ENCODE peak calls at places on chromosome 11, in ten cellular contexts. P is tibial nerve, S is fibroblast of mammary gland, U is astrocyte of the cerebellum, M is GM23338, N is psoas muscle, K is WTC11, E is esophagus squamous epithelium, D is RWPE1, G is foreskin fibroblast. X is an unnamed sample.

GRCh38 chr11:62694455-62695167 is 5.3 kb upstream of the LRRN4CL start:
- DNase-seq in P (peak), S (peak), U (peak), M (peak), N (peak), K (peak), E (no peak), D (no peak), G (peak), X (peak)

GRCh38 chr11:113839842-113840241 is 35.5 kb downstream of the USP28 start:
- DNase-seq in P (no peak), S (no peak), U (no peak), M (no peak), N (no peak), K (no peak), E (no peak), D (no peak), G (no peak), X (peak)

GRCh38 chr11:96242191-96242845 is 100.7 kb downstream of the MAML2 start:
- DNase-seq in P (no peak), S (peak), U (no peak), M (no peak), N (no peak), K (no peak), E (no peak), D (no peak), G (no peak), X (no peak)

GRCh38 chr11:11020747-11021149 is 162.9 kb upstream of the ZBED5 start:
- DNase-seq in P (no peak), S (peak), U (no peak), M (peak), N (no peak), K (no peak), E (no peak), D (no peak), G (no peak), X (no peak)

GRCh38 chr11:124829986-124830385 is 29.8 kb upstream of the MSANTD2 start:
- DNase-seq in P (no peak), S (peak), U (peak), M (no peak), N (no peak), K (no peak), E (no peak), D (no peak), G (no peak), X (no peak)

GRCh38 chr11:78202733-78203167 is 14.0 kb downstream of the USP35 start:
- DNase-seq in P (no peak), S (no peak), U (no peak), M (no peak), N (no peak), K (no peak), E (no peak), D (no peak), G (no peak), X (no peak)

GRCh38 chr11:94762208-94762607 is 5.9 kb upstream of the AMOTL1 start:
- DNase-seq in P (no peak), S (no peak), U (no peak), M (peak), N (no peak), K (no peak), E (no peak), D (peak), G (no peak), X (no peak)

GRCh38 chr11:59787816-59788215 is 22.8 kb downstream of the MRPL16 start:
- DNase-seq in P (no peak), S (peak), U (no peak), M (no peak), N (no peak), K (no peak), E (no peak), D (peak), G (peak), X (no peak)

GRCh38 chr11:119980431-119980830 is 157.5 kb downstream of the TRIM29 start:
- DNase-seq in P (no peak), S (no peak), U (no peak), M (no peak), N (no peak), K (no peak), E (no peak), D (no peak), G (no peak), X (no peak)

GRCh38 chr11:3732671-3733070 is 61.5 kb upstream of the CHRNA10 start:
- DNase-seq in P (no peak), S (no peak), U (no peak), M (no peak), N (no peak), K (no peak), E (no peak), D (no peak), G (no peak), X (no peak)

GRCh38 chr11:65246506-65246905 is 15.3 kb upstream of the POLA2 start:
- DNase-seq in P (no peak), S (no peak), U (no peak), M (no peak), N (no peak), K (no peak), E (no peak), D (no peak), G (no peak), X (no peak)

GRCh38 chr11:126007263-126007662 is 55.4 kb downstream of the CDON start:
- DNase-seq in P (no peak), S (peak), U (no peak), M (no peak), N (no peak), K (no peak), E (no peak), D (peak), G (peak), X (no peak)

GRCh38 chr11:67370351-67371076 is 2.9 kb downstream of the CLCF1 start:
- DNase-seq in P (no peak), S (peak), U (no peak), M (no peak), N (no peak), K (no peak), E (no peak), D (no peak), G (no peak), X (no peak)

GRCh38 chr11:134050541-134051383 is 18.1 kb upstream of the JAM3 start:
- DNase-seq in P (peak), S (peak), U (no peak), M (peak), N (peak), K (peak), E (no peak), D (peak), G (peak), X (peak)

GRCh38 chr11:129279326-129280026 is 87.4 kb upstream of the ARHGAP32 start:
- DNase-seq in P (peak), S (peak), U (peak), M (peak), N (peak), K (peak), E (no peak), D (peak), G (peak), X (peak)

GRCh38 chr11:28730336-28730735 is 622.1 kb downstream of the METTL15 start:
- DNase-seq in P (no peak), S (no peak), U (no peak), M (no peak), N (no peak), K (no peak), E (no peak), D (peak), G (peak), X (no peak)

GRCh38 chr11:12243511-12243910 is 133.1 kb downstream of the MICAL2 start:
- DNase-seq in P (no peak), S (no peak), U (no peak), M (no peak), N (no peak), K (no peak), E (no peak), D (no peak), G (no peak), X (no peak)

GRCh38 chr11:128735935-128736610 is 42.2 kb downstream of the FLI1 start:
- DNase-seq in P (no peak), S (no peak), U (no peak), M (no peak), N (no peak), K (no peak), E (no peak), D (no peak), G (no peak), X (peak)

GRCh38 chr11:72483412-72484186 is 49.3 kb upstream of the CLPB start:
- DNase-seq in P (no peak), S (peak), U (no peak), M (no peak), N (no peak), K (no peak), E (no peak), D (peak), G (peak), X (no peak)

GRCh38 chr11:88655163-88655562 is 317.6 kb upstream of the CTSC start:
- DNase-seq in P (no peak), S (no peak), U (no peak), M (no peak), N (no peak), K (no peak), E (no peak), D (no peak), G (no peak), X (no peak)

GRCh38 chr11:12275818-12276217 is 101.6 kb upstream of the PARVA start:
- DNase-seq in P (no peak), S (no peak), U (no peak), M (no peak), N (no peak), K (no peak), E (no peak), D (no peak), G (no peak), X (no peak)

GRCh38 chr11:79794057-79794456 is 353.2 kb upstream of the TENM4 start:
- DNase-seq in P (no peak), S (no peak), U (no peak), M (no peak), N (no peak), K (no peak), E (no peak), D (no peak), G (no peak), X (no peak)

GRCh38 chr11:125117429-125117828 is 6.0 kb upstream of the TMEM218 start:
- DNase-seq in P (no peak), S (no peak), U (no peak), M (no peak), N (no peak), K (no peak), E (no peak), D (no peak), G (no peak), X (no peak)

GRCh38 chr11:19200410-19201201 is 1.2 kb downstream of the CSRP3 start:
- DNase-seq in P (no peak), S (peak), U (peak), M (no peak), N (peak), K (no peak), E (no peak), D (peak), G (peak), X (no peak)

GRCh38 chr11:47714554-47715081 is 551 bp downstream of the AGBL2 start:
- DNase-seq in P (no peak), S (peak), U (no peak), M (peak), N (no peak), K (no peak), E (no peak), D (peak), G (peak), X (peak)

GRCh38 chr11:69122337-69122641 is 33.4 kb upstream of the SMIM38 start:
- DNase-seq in P (no peak), S (no peak), U (no peak), M (peak), N (no peak), K (no peak), E (no peak), D (no peak), G (no peak), X (no peak)

GRCh38 chr11:102330226-102330625 is 12.9 kb downstream of the BIRC3 start:
- DNase-seq in P (no peak), S (no peak), U (no peak), M (no peak), N (no peak), K (no peak), E (no peak), D (no peak), G (peak), X (no peak)

GRCh38 chr11:76615950-76616349 is 54.6 kb downstream of the LRRC32 start:
- DNase-seq in P (no peak), S (no peak), U (no peak), M (no peak), N (no peak), K (no peak), E (no peak), D (peak), G (no peak), X (no peak)

GRCh38 chr11:123702137-123702536 is 39.3 kb downstream of the ZNF202 start:
- DNase-seq in P (no peak), S (peak), U (no peak), M (no peak), N (no peak), K (no peak), E (no peak), D (no peak), G (no peak), X (no peak)

GRCh38 chr11:79487412-79487811 is 46.6 kb upstream of the TENM4 start:
- DNase-seq in P (no peak), S (no peak), U (no peak), M (no peak), N (no peak), K (no peak), E (no peak), D (no peak), G (no peak), X (no peak)

GRCh38 chr11:133894956-133895549 is 49.7 kb upstream of the SPATA19 start:
- DNase-seq in P (no peak), S (no peak), U (no peak), M (peak), N (no peak), K (peak), E (no peak), D (no peak), G (no peak), X (no peak)

GRCh38 chr11:36150986-36151385 is 138.2 kb downstream of the COMMD9 start:
- DNase-seq in P (no peak), S (peak), U (no peak), M (no peak), N (no peak), K (no peak), E (no peak), D (no peak), G (peak), X (no peak)

GRCh38 chr11:43937434-43938411 is 4.7 kb upstream of the C11orf96 start:
- DNase-seq in P (no peak), S (peak), U (no peak), M (no peak), N (no peak), K (no peak), E (no peak), D (peak), G (peak), X (no peak)
- TF ChIP-seq CTCF in P (no peak), S (peak), U (no peak), M (no peak), N (no peak), K (no peak), E (no peak), D (no peak), G (peak), X (no peak)

DNA sequence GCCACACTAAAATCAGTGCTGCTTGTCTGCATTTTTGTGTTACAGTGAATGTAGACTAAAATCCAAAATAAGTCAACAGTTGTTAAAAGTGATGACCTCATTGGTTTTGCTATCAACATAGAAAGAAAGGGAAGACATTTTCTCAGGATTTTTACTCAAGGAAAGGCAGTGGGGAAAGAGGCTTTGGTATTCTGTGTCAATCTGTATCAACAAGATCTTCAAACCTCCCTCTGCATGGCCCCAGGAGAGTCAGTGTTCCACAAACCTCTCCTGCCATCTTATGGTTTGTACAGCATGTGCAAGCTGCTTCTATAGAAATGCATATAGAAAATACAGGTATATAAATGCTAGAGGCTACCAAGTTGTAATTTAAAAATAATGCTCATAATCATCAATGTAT is 13.8 kb upstream of the OR51M1 start:
- DNase-seq in P (no peak), S (peak), U (peak), M (peak), N (no peak), K (no peak), E (no peak), D (peak), G (peak), X (peak)
- TF ChIP-seq CTCF in P (no peak), S (peak), U (peak), M (peak), N (no peak), K (no peak), E (no peak), D (no peak), G (peak), X (peak)

GRCh38 chr11:118607401-118608267 is at the start of gene PHLDB1:
- DNase-seq in P (peak), S (peak), U (no peak), M (peak), N (peak), K (peak), E (no peak), D (peak), G (peak), X (peak)
- TF ChIP-seq CTCF in P (peak), S (peak), U (peak), M (peak), N (peak), K (peak), E (peak), D (peak), G (peak), X (peak)

DNA sequence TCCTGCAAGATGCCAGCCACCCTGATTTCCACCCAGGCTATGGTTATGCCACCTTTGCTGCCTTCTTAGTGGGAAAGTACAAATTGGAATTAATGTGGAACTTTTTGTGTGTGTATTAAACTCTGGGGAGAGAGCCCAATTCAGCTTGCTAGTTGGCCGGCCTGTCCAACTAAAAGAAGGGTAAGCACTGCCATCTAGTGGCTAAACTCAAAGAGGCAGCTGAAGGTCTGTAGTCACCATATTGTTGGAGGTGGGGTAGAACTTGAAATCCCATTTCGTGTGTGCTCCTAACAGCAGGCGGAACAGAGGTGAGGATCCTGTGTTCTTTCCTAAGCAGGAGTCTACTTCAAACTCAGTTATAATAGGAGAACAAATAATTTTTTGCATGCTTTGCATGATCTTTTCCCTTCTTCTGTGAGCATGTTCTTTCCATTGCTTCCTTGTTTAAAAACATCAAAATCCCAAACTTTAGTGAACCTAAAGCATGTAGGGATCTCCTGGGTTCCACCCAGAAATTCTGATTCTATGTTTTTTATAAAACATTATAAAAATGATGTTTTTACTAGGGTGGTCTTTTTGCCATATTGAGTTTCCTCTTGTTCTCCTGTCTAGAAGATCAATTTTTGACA is 138.8 kb upstream of the SORL1-AS1 start:
- DNase-seq in P (peak), S (peak), U (peak), M (peak), N (no peak), K (peak), E (no peak), D (peak), G (peak), X (peak)
- TF ChIP-seq CTCF in P (peak), S (peak), U (peak), M (peak), N (peak), K (peak), E (peak), D (peak), G (peak), X (peak)

GRCh38 chr11:103993502-103993901 is 42.9 kb upstream of the DDI1 start:
- DNase-seq in P (no peak), S (peak), U (peak), M (no peak), N (no peak), K (no peak), E (no peak), D (no peak), G (no peak), X (no peak)
- TF ChIP-seq CTCF in P (no peak), S (no peak), U (no peak), M (no peak), N (no peak), K (no peak), E (no peak), D (no peak), G (no peak), X (no peak)

DNA sequence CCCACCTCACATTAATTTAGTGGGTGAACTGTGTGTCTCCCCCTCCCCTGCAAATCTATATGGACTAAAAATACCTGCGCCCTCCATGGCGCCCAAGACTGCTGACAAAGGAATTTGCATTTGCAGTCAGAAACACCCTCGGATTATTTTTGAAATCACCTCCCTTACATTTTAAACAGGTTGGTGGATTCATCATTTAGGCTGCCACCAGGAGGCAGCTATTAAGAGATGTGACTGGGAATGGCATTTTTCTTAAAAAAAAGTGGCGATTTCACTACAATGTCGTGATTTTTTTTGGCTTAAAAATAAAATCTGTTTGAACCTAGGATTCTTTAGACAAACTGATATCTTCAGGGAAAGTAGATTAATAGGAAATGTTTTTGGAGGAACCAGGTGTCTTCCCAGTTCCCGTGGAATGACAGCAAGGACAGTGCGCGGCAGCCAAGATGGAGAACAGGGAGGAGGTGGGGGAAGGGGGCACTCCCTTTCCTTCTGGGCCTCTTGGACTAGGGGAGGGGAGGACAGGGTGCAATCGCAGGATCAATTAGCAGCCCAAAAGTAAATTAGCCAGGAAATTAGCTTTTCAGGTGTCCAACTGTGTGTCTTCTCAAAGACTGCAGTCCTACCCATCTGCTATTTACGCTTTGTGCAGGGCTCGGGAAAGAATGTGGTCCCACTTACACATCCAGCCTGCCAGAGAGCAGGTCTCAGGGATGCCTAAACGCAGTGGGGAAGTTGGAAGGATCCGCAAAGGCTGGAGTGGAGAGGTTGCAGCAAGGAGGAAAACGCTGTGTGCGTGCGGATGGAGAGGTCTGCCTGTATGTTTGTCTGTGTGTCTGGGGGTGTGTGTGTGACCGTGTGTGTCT is 496.4 kb downstream of the NTM start:
- DNase-seq in P (no peak), S (no peak), U (no peak), M (peak), N (no peak), K (no peak), E (no peak), D (no peak), G (no peak), X (no peak)
- TF ChIP-seq CTCF in P (no peak), S (peak), U (peak), M (peak), N (no peak), K (no peak), E (no peak), D (no peak), G (no peak), X (no peak)

X was measured in GM10248.